ENCODE peak calls at places on chromosome 1, in nine cellular contexts. E is endodermal cell; J is pons; G is nephron progenitor cell; T is PC-3; U is omental fat pad; Z is right cardiac atrium; O is kidney tubule cell; A is stimulated activated naive CD4-positive, alpha-beta T cell treated with Interleukin-2 at 50 U/mL for 16 hours. H is an unnamed sample.

GRCh38 chr1:230537456-230537855 is 104.8 kb upstream of the COG2 start:
- DNase-seq in E (peak; percentile 85), J (no peak), G (no peak), T (no peak), U (no peak), Z (no peak), O (no peak), A (no peak), H (no peak)

GRCh38 chr1:112533029-112533428 is 24.3 kb downstream of the WNT2B start:
- DNase-seq in E (no peak), J (no peak), G (no peak), T (no peak), U (no peak), Z (no peak), O (no peak), A (no peak), H (no peak)

GRCh38 chr1:114671011-114671938 is 1.4 kb upstream of the DENND2C start:
- DNase-seq in E (no peak), J (no peak), G (no peak), T (peak; percentile 48), U (no peak), Z (no peak), O (peak; percentile 10), A (no peak), H (no peak)

GRCh38 chr1:51578383-51579109 is 38.3 kb upstream of the OSBPL9 start:
- DNase-seq in E (no peak), J (peak; percentile 49), G (no peak), T (no peak), U (no peak), Z (no peak), O (no peak), A (no peak), H (no peak)

GRCh38 chr1:182120411-182121258 is 59.1 kb upstream of the ZNF648 start:
- DNase-seq in E (no peak), J (peak; percentile 90), G (no peak), T (peak; percentile 88), U (no peak), Z (peak; percentile 70), O (peak; percentile 92), A (no peak), H (peak; percentile 33)

GRCh38 chr1:81186271-81186670 is 614.5 kb upstream of the ADGRL2 start:
- DNase-seq in E (no peak), J (no peak), G (no peak), T (no peak), U (no peak), Z (no peak), O (peak; percentile 6), A (no peak), H (no peak)

GRCh38 chr1:161260346-161260745 is 1.8 kb downstream of the PCP4L1 start:
- DNase-seq in E (no peak), J (no peak), G (no peak), T (no peak), U (no peak), Z (no peak), O (no peak), A (no peak), H (no peak)

GRCh38 chr1:21779613-21780521 is 3.1 kb downstream of the USP48 start:
- DNase-seq in E (no peak), J (no peak), G (no peak), T (no peak), U (no peak), Z (no peak), O (no peak), A (peak; percentile 55), H (no peak)

GRCh38 chr1:100847481-100847880 is 47.2 kb downstream of the EXTL2 start:
- DNase-seq in E (no peak), J (no peak), G (no peak), T (no peak), U (no peak), Z (no peak), O (peak; percentile 50), A (no peak), H (no peak)

GRCh38 chr1:202014915-202015676 is 4.7 kb downstream of the ELF3 start:
- DNase-seq in E (no peak), J (no peak), G (no peak), T (peak; percentile 55), U (no peak), Z (no peak), O (peak; percentile 66), A (no peak), H (no peak)

GRCh38 chr1:182003025-182003725 is 58.3 kb downstream of the ZNF648 start:
- DNase-seq in E (no peak), J (no peak), G (no peak), T (no peak), U (no peak), Z (peak; percentile 59), O (no peak), A (no peak), H (no peak)

GRCh38 chr1:113579256-113580018 is 179.8 kb downstream of the PHTF1 start:
- DNase-seq in E (no peak), J (no peak), G (no peak), T (peak; percentile 19), U (no peak), Z (no peak), O (no peak), A (no peak), H (no peak)

GRCh38 chr1:98988906-98989603 is 15.6 kb downstream of the PLPPR5 start:
- DNase-seq in E (no peak), J (no peak), G (no peak), T (no peak), U (no peak), Z (no peak), O (peak; percentile 85), A (no peak), H (no peak)